ENCODE peak calls at places on chromosomes 7 and 10, in seven cellular contexts. K is astrocyte of the spinal cord; T is CD4-positive, CD25-positive, alpha-beta regulatory T cell; A is osteoblast; U is CD8-positive, alpha-beta memory T cell; Z is sigmoid colon; Y is fibroblast of the aortic adventitia. G is an unnamed sample.

GRCh38 chr10:6838118-6838517 is 258.0 kb upstream of the PRKCQ start:
- DNase-seq in K (no peak), Z (no peak), Y (no peak), U (no peak), T (no peak), A (no peak), G (peak)

GRCh38 chr10:58994226-58995057 is 182.0 kb upstream of the PHYHIPL start:
- DNase-seq in K (peak), Y (no peak), U (no peak), T (no peak), A (no peak), Z (no peak), G (no peak)

GRCh38 chr7:97842772-97843345 is 29.3 kb downstream of the ASNS start:
- DNase-seq in K (no peak), U (no peak), Y (no peak), T (no peak), Z (no peak), A (no peak), G (no peak)

GRCh38 chr10:46547881-46548780 is 8.3 kb downstream of the GPRIN2 start:
- DNase-seq in T (no peak), U (no peak), Y (no peak), K (no peak), Z (peak), A (peak), G (no peak)

GRCh38 chr10:129790710-129791446 is 173.2 kb downstream of the EBF3 start:
- DNase-seq in A (peak), Z (no peak), K (no peak), U (no peak), T (no peak), Y (no peak), G (no peak)

GRCh38 chr7:45881759-45882464 is 6.4 kb upstream of the IGFBP1 start:
- DNase-seq in T (no peak), U (no peak), A (peak), Y (peak), Z (no peak), K (peak), G (no peak)

GRCh38 chr10:133379152-133379800 is at the start of gene PAOX:
- DNase-seq in A (peak), Z (peak), U (peak), Y (peak), K (peak), T (peak), G (no peak)

GRCh38 chr10:59007307-59008025 is 169.0 kb upstream of the PHYHIPL start:
- DNase-seq in Z (no peak), A (peak), T (no peak), U (no peak), K (no peak), Y (no peak), G (no peak)

GRCh38 chr7:18715988-18716387 is 220.4 kb downstream of the HDAC9 start:
- DNase-seq in T (no peak), K (no peak), Z (no peak), Y (peak), A (no peak), U (no peak), G (no peak)

GRCh38 chr7:42186181-42186580 is 50.8 kb downstream of the GLI3 start:
- DNase-seq in Y (no peak), U (no peak), A (no peak), Z (no peak), T (no peak), K (no peak), G (no peak)

GRCh38 chr7:12297709-12298108 is 86.6 kb downstream of the TMEM106B start:
- DNase-seq in U (no peak), Y (no peak), Z (no peak), A (no peak), T (no peak), K (no peak), G (no peak)

GRCh38 chr10:102646610-102647432 is 2.5 kb downstream of the TRIM8 start:
- DNase-seq in Z (no peak), T (peak), U (no peak), K (peak), Y (peak), A (peak), G (peak)

GRCh38 chr7:123669485-123669884 is 13.8 kb downstream of the LMOD2 start:
- DNase-seq in K (no peak), A (no peak), Z (no peak), T (no peak), U (no peak), Y (no peak), G (no peak)

GRCh38 chr7:41996381-41997035 is 240.5 kb downstream of the GLI3 start:
- DNase-seq in Y (peak), T (no peak), U (no peak), A (no peak), K (peak), Z (no peak), G (no peak)

GRCh38 chr10:100792544-100792943 is 47.2 kb downstream of the PAX2 start:
- DNase-seq in T (no peak), Z (no peak), A (no peak), K (no peak), U (no peak), Y (no peak), G (no peak)

GRCh38 chr10:122127943-122128342 is 139.0 kb downstream of the TACC2 start:
- DNase-seq in Y (no peak), T (no peak), K (peak), Z (no peak), A (no peak), U (no peak), G (no peak)

GRCh38 chr10:102752934-102753664 is 9.4 kb downstream of the WBP1L start:
- DNase-seq in Y (peak), K (peak), Z (peak), T (no peak), U (no peak), A (peak), G (peak)

GRCh38 chr7:98788921-98789320 is 80.9 kb downstream of the TMEM130 start:
- DNase-seq in K (peak), Z (no peak), U (no peak), T (no peak), A (no peak), Y (peak), G (no peak)

GRCh38 chr10:71266147-71266917 is 52.7 kb upstream of the SLC29A3 start:
- DNase-seq in K (peak), T (no peak), U (no peak), Y (peak), A (peak), Z (peak), G (no peak)

GRCh38 chr7:114789942-114790341 is 132.0 kb upstream of the MDFIC start:
- DNase-seq in K (peak), Y (peak), T (no peak), U (no peak), Z (no peak), A (peak), G (no peak)

GRCh38 chr10:13110908-13111307 is 10.9 kb downstream of the OPTN start:
- DNase-seq in K (no peak), Y (no peak), A (no peak), U (no peak), T (no peak), Z (no peak), G (no peak)

GRCh38 chr7:123709525-123709924 is 39.3 kb downstream of the WASL start:
- DNase-seq in A (no peak), K (no peak), T (no peak), U (no peak), Z (no peak), Y (peak), G (no peak)

GRCh38 chr10:21803374-21803773 is 200.2 kb downstream of the DNAJC1 start:
- DNase-seq in K (no peak), Y (no peak), A (no peak), T (no peak), Z (no peak), U (no peak), G (no peak)

GRCh38 chr10:124874-125273 is 10.4 kb upstream of the ZMYND11 start:
- DNase-seq in Z (no peak), K (no peak), T (no peak), Y (no peak), U (no peak), A (no peak), G (no peak)

DNA sequence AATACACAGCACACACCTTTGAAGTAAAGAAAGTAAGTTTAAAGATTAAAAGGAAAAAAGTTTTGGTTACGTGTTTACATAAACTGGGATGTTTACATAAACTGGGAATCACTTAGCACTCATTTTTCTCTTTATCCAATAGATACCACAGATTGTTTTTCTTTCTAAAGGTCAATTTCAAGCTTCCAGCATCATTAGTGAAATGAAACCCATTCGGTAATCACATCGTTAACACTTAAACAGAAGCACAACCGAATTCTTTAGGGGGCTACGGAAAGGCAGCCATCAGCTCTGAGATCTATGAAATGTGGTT is 1.1 kb downstream of the ODAD2 start:
- DNase-seq in Z (no peak), U (no peak), T (no peak), Y (no peak), K (peak), A (no peak), G (no peak)
- H3K4me3 ChIP-seq in Z (peak), U (peak), T (no peak), Y (peak), K (peak), A (peak), G (no peak)

GRCh38 chr7:27172823-27173411 is 1.2 kb downstream of the HOXA10 start:
- DNase-seq in T (peak), A (peak), U (no peak), Y (no peak), K (peak), Z (peak), G (no peak)
- H3K4me3 ChIP-seq in T (no peak), A (peak), U (peak), Y (no peak), K (peak), Z (peak), G (no peak)

GRCh38 chr10:17257466-17258321 is 29.7 kb downstream of the VIM start:
- DNase-seq in K (peak), Z (no peak), Y (peak), T (peak), A (no peak), U (peak), G (peak)
- H3K4me3 ChIP-seq in K (no peak), Z (no peak), Y (peak), T (no peak), A (peak), U (no peak), G (no peak)

GRCh38 chr7:150976529-150977381 is 1.4 kb downstream of the KCNH2 start:
- DNase-seq in U (no peak), A (no peak), T (no peak), Y (no peak), K (no peak), Z (no peak), G (no peak)
- H3K4me3 ChIP-seq in U (peak), A (no peak), T (no peak), Y (no peak), K (no peak), Z (peak), G (peak)

DNA sequence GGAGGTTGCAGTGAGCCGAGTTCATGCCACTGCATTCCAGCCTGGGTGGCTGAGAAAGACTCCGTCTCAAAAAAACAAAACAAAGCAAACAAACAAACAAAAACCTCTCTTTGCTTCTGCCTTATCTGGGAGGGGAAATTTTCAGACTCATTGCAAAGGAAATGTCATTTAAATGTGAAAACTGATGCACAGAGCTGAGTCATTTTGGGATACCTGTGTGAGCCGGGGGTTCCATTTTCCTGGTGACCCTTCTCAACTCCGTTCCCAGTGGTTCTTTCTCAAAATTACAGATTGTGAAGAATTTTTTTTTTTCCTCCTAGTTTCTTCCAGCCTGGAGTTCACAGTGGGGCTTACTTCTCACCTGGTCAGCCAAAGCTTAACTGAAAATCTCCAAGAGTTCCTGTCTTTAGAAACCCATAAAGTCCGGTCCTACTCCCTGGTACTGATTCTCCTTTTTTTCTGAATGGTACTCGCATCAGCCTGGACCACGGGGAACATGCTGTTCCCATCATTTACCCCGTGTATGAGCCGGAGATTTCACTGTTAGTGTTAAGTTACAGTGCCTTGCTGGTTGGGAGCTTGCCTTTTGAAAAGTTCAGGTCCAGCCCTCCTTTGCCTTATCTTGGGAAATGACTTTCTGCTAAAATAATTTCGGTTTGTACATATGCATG is 56.9 kb downstream of the RBM20 start:
- DNase-seq in T (no peak), U (no peak), Z (no peak), A (no peak), Y (peak), K (no peak), G (no peak)
- H3K4me3 ChIP-seq in T (no peak), U (no peak), Z (no peak), A (no peak), Y (no peak), K (no peak), G (no peak)